ENCODE peak calls at places on chromosome 6, in four cellular contexts. X, L, V and K are unnamed samples.
A peak's percentile ranks its signal among the peaks of the same experiment; 100 is the strongest.

GRCh38 chr6:137025786-137026730 is 18.7 kb downstream of the IL20RA start:
- DNase-seq in X (no peak), L (no peak), V (no peak), K (no peak)

GRCh38 chr6:109690740-109691687 is at the start of the genes AK9 and FIG4:
- DNase-seq in X (peak; percentile 91), L (peak; percentile 96), V (peak; percentile 89), K (peak; percentile 95)

GRCh38 chr6:87045521-87046075 is 49.3 kb downstream of the CGA start:
- DNase-seq in X (peak; percentile 51), L (no peak), V (no peak), K (no peak)

GRCh38 chr6:121951918-121952379 is 447.5 kb upstream of the HSF2 start:
- DNase-seq in X (no peak), L (no peak), V (no peak), K (no peak)

GRCh38 chr6:56833127-56833791 is 121.6 kb upstream of the BEND6 start:
- DNase-seq in X (no peak), L (no peak), V (no peak), K (no peak)

GRCh38 chr6:153727910-153728309 is 311.1 kb upstream of the OPRM1 start:
- DNase-seq in X (no peak), L (no peak), V (no peak), K (no peak)

GRCh38 chr6:4180653-4181255 is 45.4 kb upstream of the ECI2 start:
- DNase-seq in X (peak; percentile 62), L (no peak), V (peak; percentile 36), K (no peak)

GRCh38 chr6:38068854-38069253 is 249.3 kb downstream of the ZFAND3 start:
- DNase-seq in X (no peak), L (no peak), V (no peak), K (no peak)

GRCh38 chr6:144264270-144265060 is 20.7 kb upstream of the UTRN start:
- DNase-seq in X (no peak), L (no peak), V (peak; percentile 87), K (no peak)

GRCh38 chr6:93424303-93425064 is 5.1 kb upstream of the EPHA7 start:
- DNase-seq in X (no peak), L (no peak), V (no peak), K (no peak)

GRCh38 chr6:148857817-148858390 is 111.1 kb downstream of the UST start:
- DNase-seq in X (no peak), L (no peak), V (no peak), K (no peak)

GRCh38 chr6:159594750-159595117 is 98.3 kb downstream of the SOD2 start:
- DNase-seq in X (no peak), L (no peak), V (peak; percentile 8), K (no peak)

GRCh38 chr6:147821266-147821665 is 312.8 kb downstream of the SAMD5 start:
- DNase-seq in X (no peak), L (no peak), V (no peak), K (no peak)

GRCh38 chr6:137883400-137883888 is 16.4 kb downstream of the TNFAIP3 start:
- DNase-seq in X (no peak), L (no peak), V (no peak), K (no peak)

GRCh38 chr6:106659859-106660258 is 30.5 kb downstream of the QRSL1 start:
- DNase-seq in X (no peak), L (no peak), V (no peak), K (peak; percentile 9)

GRCh38 chr6:169317441-169318202 is 64.0 kb upstream of the THBS2 start:
- DNase-seq in X (no peak), L (no peak), V (no peak), K (no peak)

GRCh38 chr6:169321546-169321945 is 67.9 kb upstream of the THBS2 start:
- DNase-seq in X (no peak), L (no peak), V (no peak), K (no peak)

GRCh38 chr6:169316651-169317050 is 63.0 kb upstream of the THBS2 start:
- DNase-seq in X (no peak), L (no peak), V (no peak), K (no peak)

GRCh38 chr6:169320013-169320412 is 66.4 kb upstream of the THBS2 start:
- DNase-seq in X (no peak), L (no peak), V (no peak), K (no peak)

GRCh38 chr6:169319561-169319960 is 65.9 kb upstream of the THBS2 start:
- DNase-seq in X (no peak), L (no peak), V (no peak), K (no peak)
- TF ChIP-seq SP1 in X (no peak), L (no peak), V (no peak), K (no peak)

GRCh38 chr6:43911625-43912577 is 141.9 kb downstream of the VEGFA start:
- DNase-seq in X (no peak), L (no peak), V (peak; percentile 46), K (peak; percentile 36)
- TF ChIP-seq JUN in X (no peak), L (no peak), V (no peak), K (no peak)

GRCh38 chr6:25014375-25014774 is 78.6 kb upstream of the RIPOR2 start:
- DNase-seq in X (no peak), L (no peak), V (no peak), K (no peak)

GRCh38 chr6:25010917-25011625 is 75.3 kb upstream of the RIPOR2 start:
- DNase-seq in X (no peak), L (no peak), V (no peak), K (no peak)

GRCh38 chr6:25014806-25015560 is 79.2 kb upstream of the RIPOR2 start:
- DNase-seq in X (no peak), L (no peak), V (no peak), K (no peak)

GRCh38 chr6:25013249-25013648 is 77.5 kb upstream of the RIPOR2 start:
- DNase-seq in X (no peak), L (peak; percentile 53), V (no peak), K (no peak)

GRCh38 chr6:25012657-25013056 is 76.9 kb upstream of the RIPOR2 start:
- DNase-seq in X (no peak), L (no peak), V (no peak), K (no peak)
- TF ChIP-seq SP1 in X (no peak), L (no peak), V (no peak), K (no peak)

GRCh38 chr6:101226677-101227135 is 166.8 kb upstream of the GRIK2 start:
- DNase-seq in X (no peak), L (peak; percentile 89), V (peak; percentile 20), K (peak; percentile 85)
- TF ChIP-seq JUN in X (no peak), L (no peak), V (no peak), K (no peak)

DNA sequence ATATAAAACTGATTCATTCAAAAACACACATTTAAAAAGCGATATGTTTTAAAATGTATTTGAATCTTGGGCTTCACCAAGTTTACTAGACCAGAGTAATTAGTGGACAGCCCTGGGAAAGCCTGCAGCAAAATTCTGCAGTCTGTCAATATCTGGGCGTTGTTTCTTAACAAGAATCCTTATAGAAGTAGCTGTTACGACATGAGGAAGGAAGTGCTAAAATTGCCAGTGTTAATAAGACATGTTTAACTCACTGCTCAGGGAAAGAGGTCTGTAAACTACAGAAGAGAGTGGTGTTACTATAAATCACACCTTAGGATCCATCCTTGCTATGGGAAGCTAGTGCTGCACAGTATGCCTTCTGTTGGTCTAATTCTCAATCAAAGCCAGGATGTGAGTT is 120.6 kb downstream of the TBX18 start:
- DNase-seq in X (no peak), L (no peak), V (no peak), K (no peak)
- TF ChIP-seq SP1 in X (no peak), L (no peak), V (no peak), K (no peak)

GRCh38 chr6:53320964-53321363 is 27.8 kb downstream of the ELOVL5 start:
- DNase-seq in X (no peak), L (no peak), V (peak; percentile 38), K (no peak)
- TF ChIP-seq JUN in X (no peak), L (no peak), V (no peak), K (no peak)

DNA sequence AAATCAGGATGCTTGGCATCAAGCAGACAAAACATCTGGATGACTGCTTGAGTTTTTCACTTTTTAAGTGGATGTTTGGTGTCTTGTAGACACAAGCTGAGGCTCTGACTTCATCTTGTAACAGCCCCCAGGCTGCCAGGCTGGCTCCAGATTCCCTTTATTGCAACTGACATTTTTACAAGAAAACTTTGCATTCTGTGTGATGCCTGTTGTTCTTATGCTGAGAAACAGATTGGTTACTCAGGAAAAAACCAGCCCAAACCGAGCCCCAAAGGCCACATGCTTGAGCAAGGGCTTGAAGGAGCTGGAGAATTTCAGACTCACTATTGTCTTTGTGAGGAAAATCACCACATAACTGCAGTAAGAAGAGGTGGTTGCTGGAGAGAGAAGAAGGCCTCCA is 98.4 kb upstream of the PREP start:
- DNase-seq in X (no peak), L (no peak), V (no peak), K (no peak)
- TF ChIP-seq SP1 in X (no peak), L (no peak), V (no peak), K (no peak)

GRCh38 chr6:105510746-105511145 is 107.9 kb upstream of the PREP start:
- DNase-seq in X (no peak), L (no peak), V (no peak), K (no peak)
- TF ChIP-seq JUN in X (no peak), L (no peak), V (no peak), K (no peak)